ENCODE peak calls at places on chromosomes 3 and 15, in four cellular contexts. T, D, B and C are unnamed samples.

GRCh38 chr3:29384640-29385039 is 103.8 kb downstream of the RBMS3 start:
- DNase-seq in T (no peak), D (no peak), B (no peak), C (peak)

GRCh38 chr15:63264685-63265302 is 12.6 kb upstream of the APH1B start:
- DNase-seq in D (no peak), B (no peak), T (peak), C (no peak)

GRCh38 chr3:75341324-75342067 is 322.6 kb upstream of the FRG2C start:
- DNase-seq in D (peak), B (no peak), T (no peak), C (peak)

GRCh38 chr15:87741350-87741749 is 515.2 kb downstream of the NTRK3 start:
- DNase-seq in T (no peak), D (no peak), B (no peak), C (no peak)

GRCh38 chr3:180375831-180376230 is 226.1 kb upstream of the TTC14 start:
- DNase-seq in T (no peak), B (no peak), D (no peak), C (no peak)

GRCh38 chr3:144553301-144553700 is 581.7 kb downstream of the DIPK2A start:
- DNase-seq in T (no peak), B (no peak), D (no peak), C (no peak)

GRCh38 chr3:78976200-78976599 is 791.6 kb downstream of the ROBO1 start:
- DNase-seq in B (no peak), T (no peak), D (no peak), C (no peak)

GRCh38 chr15:61702224-61703120 is 357.8 kb downstream of the VPS13C start:
- DNase-seq in D (no peak), B (no peak), T (no peak), C (peak)

GRCh38 chr3:15875016-15875689 is 77.4 kb upstream of the ANKRD28 start:
- DNase-seq in D (no peak), B (no peak), T (no peak), C (no peak)

GRCh38 chr15:41207687-41208448 is 22.7 kb downstream of the EXD1 start:
- DNase-seq in D (no peak), T (no peak), B (no peak), C (no peak)

GRCh38 chr3:159928692-159929091 is 59.9 kb upstream of the IL12A start:
- DNase-seq in B (no peak), D (no peak), T (no peak), C (no peak)

GRCh38 chr15:47363653-47364052 is 353.7 kb upstream of the SEMA6D start:
- DNase-seq in T (no peak), D (no peak), B (no peak), C (no peak)

GRCh38 chr15:66722757-66723540 is 20.9 kb downstream of the SMAD6 start:
- DNase-seq in B (no peak), D (no peak), T (no peak), C (no peak)

GRCh38 chr15:66723826-66724731 is 22.0 kb downstream of the SMAD6 start:
- DNase-seq in B (no peak), D (peak), T (no peak), C (no peak)

GRCh38 chr15:66724732-66725467 is 22.9 kb downstream of the SMAD6 start:
- DNase-seq in D (no peak), T (no peak), B (no peak), C (no peak)

GRCh38 chr15:66721954-66722353 is 19.9 kb downstream of the SMAD6 start:
- DNase-seq in B (no peak), T (no peak), D (no peak), C (no peak)

DNA sequence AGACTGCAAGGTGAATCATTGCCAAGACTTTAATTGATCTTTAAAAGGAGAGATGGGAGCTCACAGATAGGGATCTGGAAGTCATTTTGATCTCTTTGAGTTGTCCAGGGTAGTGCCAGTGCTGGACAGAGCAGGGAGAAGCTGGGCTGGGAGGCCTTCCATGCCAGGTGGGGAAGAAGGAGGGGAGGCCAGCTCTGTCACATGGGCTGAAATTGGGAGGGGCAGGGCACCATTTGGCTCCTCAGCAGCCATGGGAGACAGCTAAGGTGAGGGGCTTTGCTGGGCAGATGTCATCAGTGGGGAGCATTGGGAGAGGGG is 23.4 kb downstream of the SMAD6 start:
- DNase-seq in D (no peak), B (no peak), T (no peak), C (no peak)
- TF ChIP-seq REST in D (no peak), B (no peak), T (no peak), C (no peak)

GRCh38 chr3:129627350-129628168 is 21.1 kb upstream of the PLXND1 start:
- DNase-seq in T (peak), D (no peak), B (peak), C (peak)
- TF ChIP-seq POLR2AphosphoS5 in T (peak), D (no peak), B (no peak), C (no peak)

GRCh38 chr15:71251548-71252035 is 136.3 kb downstream of the THSD4 start:
- DNase-seq in D (no peak), T (no peak), B (no peak), C (no peak)
- TF ChIP-seq CREB1 in D (no peak), T (no peak), B (no peak), C (no peak)

GRCh38 chr15:74374648-74375302 is 7.3 kb upstream of the CYP11A1 start:
- DNase-seq in B (no peak), D (no peak), T (no peak), C (peak)

GRCh38 chr15:74375303-74375693 is 7.9 kb upstream of the CYP11A1 start:
- DNase-seq in D (peak), B (no peak), T (peak), C (peak)

GRCh38 chr15:74376226-74376625 is 8.8 kb upstream of the CYP11A1 start:
- DNase-seq in D (no peak), T (no peak), B (no peak), C (no peak)

GRCh38 chr15:74373056-74373650 is 5.7 kb upstream of the CYP11A1 start:
- DNase-seq in D (no peak), B (no peak), T (no peak), C (no peak)

DNA sequence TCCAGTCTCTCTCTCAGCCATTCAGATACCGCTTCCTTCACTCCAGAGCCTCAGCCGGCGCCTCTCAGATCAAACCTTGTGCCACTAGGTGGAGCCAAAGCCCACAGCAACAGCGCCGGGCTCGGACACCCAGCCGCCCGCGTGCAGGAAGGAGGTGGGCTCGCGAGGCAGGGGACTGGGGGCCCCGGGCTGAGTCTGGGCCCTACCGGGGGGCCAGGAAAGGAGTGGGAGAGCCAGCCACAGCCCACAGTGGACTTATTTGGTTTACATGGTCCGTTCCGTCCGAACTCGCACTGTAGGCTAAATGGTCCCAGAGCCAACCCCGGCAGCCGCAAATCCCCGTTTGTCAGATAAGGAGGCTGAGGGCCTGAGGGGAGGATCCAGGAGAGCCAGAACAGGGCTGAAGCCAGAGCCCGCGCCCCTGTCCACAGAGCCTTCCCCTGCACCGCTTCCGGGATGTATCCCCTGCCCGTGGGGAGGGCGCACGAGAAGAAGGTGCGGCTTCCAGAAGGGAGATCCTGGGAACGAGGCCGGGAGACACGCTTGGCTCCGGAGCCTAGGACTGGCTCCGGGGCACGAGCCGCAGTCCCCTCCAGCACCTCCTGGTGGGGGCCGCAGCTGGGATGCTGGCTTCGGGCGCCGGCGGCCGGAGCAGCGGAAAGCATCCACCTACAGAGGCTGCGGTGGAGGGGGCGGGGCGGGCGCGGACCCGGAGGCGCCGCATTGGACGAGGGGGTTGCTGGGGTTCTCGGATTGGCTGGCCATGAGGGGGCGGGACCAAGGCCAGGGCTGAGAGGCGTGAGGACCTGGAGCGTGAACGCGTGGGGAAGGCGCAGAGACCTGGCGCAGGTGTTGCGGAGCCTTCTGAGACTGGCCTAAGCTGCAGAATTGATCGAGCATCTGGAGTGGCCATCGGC is 6.5 kb upstream of the CYP11A1 start:
- DNase-seq in T (peak), B (no peak), D (peak), C (peak)
- TF ChIP-seq REST in T (no peak), B (no peak), D (no peak), C (no peak)

GRCh38 chr3:57594576-57594975 is 2.6 kb downstream of the ARF4 start:
- DNase-seq in B (no peak), D (no peak), T (no peak), C (no peak)

GRCh38 chr3:57597240-57597972 is at the start of gene ARF4:
- DNase-seq in B (peak), D (peak), T (peak), C (peak)

GRCh38 chr3:57596495-57597239 is 477 bp downstream of the ARF4 start:
- DNase-seq in T (peak), D (peak), B (peak), C (peak)

GRCh38 chr3:57600195-57600594 is 3.1 kb upstream of the ARF4 start:
- DNase-seq in D (no peak), T (no peak), B (no peak), C (no peak)

DNA sequence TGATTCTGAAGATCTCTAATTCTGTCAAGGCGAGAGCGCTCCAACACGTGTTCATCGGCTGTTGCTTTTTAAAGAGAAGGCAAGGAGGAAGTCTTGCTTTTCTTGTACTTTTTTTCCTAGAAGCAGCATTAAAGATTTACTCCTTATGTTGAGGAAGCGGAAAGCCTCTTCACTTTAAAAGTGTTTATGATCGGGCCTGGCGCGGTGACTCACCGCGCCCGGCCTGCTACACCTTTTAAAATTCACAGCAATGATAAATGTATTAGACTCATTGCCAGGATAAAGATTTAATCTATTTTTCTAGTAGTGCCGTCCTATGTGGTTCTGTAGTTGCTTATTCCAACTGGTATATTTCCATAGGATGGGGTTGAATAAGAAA is 818 bp upstream of the ARF4 start:
- DNase-seq in B (no peak), T (no peak), D (no peak), C (no peak)
- TF ChIP-seq POLR2AphosphoS5 in B (no peak), T (no peak), D (no peak), C (no peak)